ENCODE peak calls at places on chromosome 4, in seven cellular contexts. R, Z, E, H, U, N and I are unnamed samples.

GRCh38 chr4:121072080-121072835 is at the start of gene NDNF:
- DNase-seq in H (peak), N (peak), E (no peak), R (peak), U (no peak), Z (peak), I (peak)

GRCh38 chr4:69239777-69240176 is 25.2 kb upstream of the UGT2B11 start:
- DNase-seq in U (no peak), Z (no peak), E (no peak), H (no peak), N (no peak), R (no peak), I (no peak)

GRCh38 chr4:157217708-157218107 is 2.8 kb upstream of the GRIA2 start:
- DNase-seq in E (no peak), U (no peak), R (peak), H (no peak), N (peak), Z (peak), I (peak)

GRCh38 chr4:124167602-124168001 is 544.9 kb downstream of the ANKRD50 start:
- DNase-seq in U (no peak), N (peak), R (peak), Z (no peak), H (no peak), E (no peak), I (peak)

GRCh38 chr4:76897522-76898384 is at the start of gene SOWAHB:
- DNase-seq in Z (peak), H (peak), N (no peak), E (no peak), U (no peak), R (peak), I (peak)

GRCh38 chr4:83197555-83198235 is 83.2 kb upstream of the PLAC8 start:
- DNase-seq in Z (no peak), U (no peak), R (no peak), H (no peak), E (no peak), N (no peak), I (peak)

GRCh38 chr4:185540487-185541125 is 5.3 kb upstream of the PDLIM3 start:
- DNase-seq in N (no peak), R (no peak), Z (no peak), U (no peak), E (no peak), H (no peak), I (peak)

GRCh38 chr4:119314356-119314755 is 7.6 kb downstream of the FABP2 start:
- DNase-seq in N (peak), Z (peak), R (peak), U (no peak), E (no peak), H (no peak), I (peak)

GRCh38 chr4:70671091-70671490 is 4.8 kb upstream of the JCHAIN start:
- DNase-seq in U (no peak), H (no peak), R (no peak), E (no peak), N (no peak), Z (no peak), I (no peak)

GRCh38 chr4:140135529-140136021 is 18.4 kb downstream of the MAML3 start:
- DNase-seq in U (no peak), R (peak), E (no peak), Z (peak), H (no peak), N (peak), I (peak)

GRCh38 chr4:114087596-114088230 is 108.3 kb upstream of the ARSJ start:
- DNase-seq in Z (peak), N (peak), E (peak), U (no peak), H (no peak), R (peak), I (no peak)

GRCh38 chr4:37697566-37697965 is 11.4 kb upstream of the RELL1 start:
- DNase-seq in R (no peak), H (no peak), N (no peak), E (no peak), Z (no peak), U (no peak), I (no peak)

GRCh38 chr4:94641702-94642560 is 115.8 kb upstream of the BMPR1B start:
- DNase-seq in U (no peak), H (no peak), N (peak), R (peak), Z (peak), E (peak), I (peak)

GRCh38 chr4:3674479-3674851 is 91.7 kb upstream of the ADRA2C start:
- DNase-seq in H (no peak), E (no peak), U (no peak), R (no peak), Z (no peak), N (no peak), I (no peak)

GRCh38 chr4:169333265-169333664 is 62.5 kb upstream of the SH3RF1 start:
- DNase-seq in N (no peak), U (no peak), Z (no peak), E (no peak), R (no peak), H (no peak), I (no peak)

GRCh38 chr4:130640583-130640982 is 1544.6 kb downstream of the C4orf33 start:
- DNase-seq in U (no peak), N (no peak), H (no peak), R (no peak), E (no peak), Z (no peak), I (no peak)

GRCh38 chr4:54224960-54225670 is 4.0 kb upstream of the PDGFRA start:
- DNase-seq in N (no peak), U (no peak), H (no peak), E (no peak), Z (no peak), R (no peak), I (no peak)

GRCh38 chr4:139740531-139741041 is 75.0 kb downstream of the MGST2 start:
- DNase-seq in R (peak), E (peak), N (peak), H (no peak), U (no peak), Z (peak), I (no peak)

GRCh38 chr4:185202984-185203379 is 818 bp downstream of the CFAP97 start:
- DNase-seq in E (no peak), Z (no peak), H (no peak), R (no peak), U (no peak), N (no peak), I (no peak)

GRCh38 chr4:101200561-101200960 is 146.8 kb downstream of the PPP3CA start:
- DNase-seq in R (peak), Z (peak), N (peak), U (no peak), H (no peak), E (peak), I (no peak)

GRCh38 chr4:13893221-13893620 is 265.7 kb upstream of the BOD1L1 start:
- DNase-seq in Z (no peak), R (no peak), N (peak), H (no peak), U (no peak), E (no peak), I (no peak)

GRCh38 chr4:74738756-74739155 is 55.6 kb downstream of the BTC start:
- DNase-seq in Z (no peak), E (no peak), N (peak), H (no peak), R (no peak), U (no peak), I (peak)

GRCh38 chr4:182240161-182241130 is 2.8 kb upstream of the TENM3 start:
- DNase-seq in R (peak), Z (no peak), N (peak), H (no peak), U (no peak), E (peak), I (peak)

GRCh38 chr4:92864176-92864575 is 560.4 kb downstream of the GRID2 start:
- DNase-seq in U (no peak), R (no peak), H (no peak), E (no peak), Z (no peak), N (no peak), I (no peak)

GRCh38 chr4:89657931-89658700 is 178.8 kb downstream of the SNCA start:
- DNase-seq in N (peak), U (no peak), Z (peak), E (peak), H (no peak), R (peak), I (peak)